ENCODE peak calls at places on chromosomes 5 and 9, in seven cellular contexts. U is uterus; X is stomach; N is adrenal gland; D is astrocyte; G is NT2/D1; E is naive thymus-derived CD4-positive, alpha-beta T cell. S is an unnamed sample. For H3K4me1, the result is how much of the 10 kb centered on the place peaks cover.

GRCh38 chr5:98663521-98663920 is 109.9 kb upstream of the RGMB start:
- DNase-seq in U (no peak), X (no peak), N (no peak), D (no peak), G (no peak), E (no peak), S (no peak)

GRCh38 chr5:97088774-97089148 is 53.6 kb downstream of the LIX1 start:
- DNase-seq in U (no peak), X (no peak), N (no peak), D (no peak), G (no peak), E (no peak), S (no peak)

GRCh38 chr9:112050544-112051475 is 124.3 kb downstream of the SUSD1 start:
- DNase-seq in U (peak), X (peak), N (no peak), D (peak), G (no peak), E (no peak), S (peak)

GRCh38 chr9:137825324-137825991 is 52.1 kb upstream of the CACNA1B start:
- DNase-seq in U (no peak), X (no peak), N (no peak), D (no peak), G (no peak), E (no peak), S (no peak)

GRCh38 chr5:54254482-54255198 is 55.7 kb downstream of the ARL15 start:
- DNase-seq in U (no peak), X (no peak), N (peak), D (no peak), G (no peak), E (no peak), S (no peak)

GRCh38 chr5:159802661-159803060 is 113.6 kb upstream of the ADRA1B start:
- DNase-seq in U (no peak), X (no peak), N (no peak), D (no peak), G (no peak), E (no peak), S (no peak)

GRCh38 chr9:110156416-110156815 is 51.5 kb downstream of the C9orf152 start:
- DNase-seq in U (no peak), X (no peak), N (no peak), D (no peak), G (no peak), E (no peak), S (no peak)

GRCh38 chr5:21688655-21689054 is 1164.5 kb downstream of the CDH12 start:
- DNase-seq in U (no peak), X (no peak), N (no peak), D (peak), G (no peak), E (no peak), S (no peak)

GRCh38 chr9:114621561-114621960 is 10.5 kb downstream of the TMEM268 start:
- DNase-seq in U (no peak), X (no peak), N (no peak), D (no peak), G (no peak), E (no peak), S (no peak)

GRCh38 chr9:90013778-90014177 is 409.0 kb downstream of the GADD45G start:
- DNase-seq in U (no peak), X (no peak), N (no peak), D (no peak), G (no peak), E (no peak), S (no peak)

GRCh38 chr9:976258-976804 is at the start of gene DMRT3:
- DNase-seq in U (no peak), X (no peak), N (no peak), D (no peak), G (peak), E (no peak), S (no peak)

GRCh38 chr9:133728856-133729645 is 9.1 kb downstream of the SARDH start:
- DNase-seq in U (no peak), X (peak), N (peak), D (no peak), G (no peak), E (no peak), S (no peak)

GRCh38 chr5:170542691-170543275 is 39.0 kb downstream of the KCNIP1 start:
- DNase-seq in U (no peak), X (no peak), N (no peak), D (no peak), G (no peak), E (no peak), S (peak)

GRCh38 chr5:172618574-172619365 is 22.3 kb upstream of the NEURL1B start:
- DNase-seq in U (peak), X (no peak), N (no peak), D (no peak), G (no peak), E (no peak), S (no peak)

GRCh38 chr5:100424787-100425186 is 110.4 kb upstream of the FAM174A start:
- DNase-seq in U (no peak), X (no peak), N (no peak), D (no peak), G (no peak), E (no peak), S (peak)

GRCh38 chr5:91027316-91027937 is 355.7 kb downstream of the ARRDC3 start:
- DNase-seq in U (no peak), X (no peak), N (no peak), D (no peak), G (no peak), E (no peak), S (no peak)

GRCh38 chr9:95077766-95078382 is 239.6 kb downstream of the FANCC start:
- DNase-seq in U (no peak), X (peak), N (no peak), D (no peak), G (no peak), E (no peak), S (no peak)

GRCh38 chr9:95078934-95079333 is 238.6 kb downstream of the FANCC start:
- DNase-seq in U (no peak), X (peak), N (no peak), D (no peak), G (peak), E (no peak), S (no peak)

GRCh38 chr9:95078516-95078915 is 239.0 kb downstream of the FANCC start:
- DNase-seq in U (no peak), X (no peak), N (no peak), D (no peak), G (no peak), E (no peak), S (no peak)

GRCh38 chr9:95080961-95081658 is 236.4 kb downstream of the FANCC start:
- DNase-seq in U (no peak), X (peak), N (no peak), D (no peak), G (no peak), E (no peak), S (no peak)

GRCh38 chr9:95079461-95079860 is 238.0 kb downstream of the FANCC start:
- DNase-seq in U (no peak), X (peak), N (no peak), D (no peak), G (no peak), E (no peak), S (no peak)
- H3K4me1 ChIP-seq in U (under half), X (half or more), N (under half), D (under half), G (under half), E (under half), S (under half)

GRCh38 chr5:167951121-167951520 is 340.3 kb upstream of the WWC1 start:
- DNase-seq in U (no peak), X (no peak), N (no peak), D (no peak), G (no peak), E (no peak), S (no peak)
- H3K4me3 ChIP-seq in U (no peak), X (no peak), N (no peak), D (no peak), G (no peak), E (no peak), S (no peak)

DNA sequence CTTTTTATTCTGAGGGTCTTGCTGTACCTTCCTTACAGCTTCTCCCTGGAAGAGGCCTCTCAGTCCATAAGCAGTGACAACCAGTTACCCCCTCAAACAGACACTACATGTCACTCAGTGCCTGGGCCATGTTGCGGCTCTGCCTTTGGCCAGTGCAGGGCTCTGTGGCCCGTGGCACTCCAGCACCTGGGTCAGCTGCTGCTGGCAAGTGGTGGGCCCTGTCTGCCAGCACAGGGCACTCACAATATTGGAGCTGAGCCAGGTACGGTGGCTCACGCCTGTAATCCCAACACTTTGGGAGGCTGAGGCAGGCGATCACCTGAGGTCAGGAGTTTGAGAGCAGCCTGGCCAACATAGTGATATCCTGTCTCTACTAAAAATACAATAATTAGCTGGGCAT is 24.2 kb downstream of the DAP start:
- DNase-seq in U (no peak), X (no peak), N (no peak), D (no peak), G (no peak), E (no peak), S (no peak)
- H3K4me1 ChIP-seq in U (under half), X (half or more), N (under half), D (under half), G (under half), E (under half), S (under half)

DNA sequence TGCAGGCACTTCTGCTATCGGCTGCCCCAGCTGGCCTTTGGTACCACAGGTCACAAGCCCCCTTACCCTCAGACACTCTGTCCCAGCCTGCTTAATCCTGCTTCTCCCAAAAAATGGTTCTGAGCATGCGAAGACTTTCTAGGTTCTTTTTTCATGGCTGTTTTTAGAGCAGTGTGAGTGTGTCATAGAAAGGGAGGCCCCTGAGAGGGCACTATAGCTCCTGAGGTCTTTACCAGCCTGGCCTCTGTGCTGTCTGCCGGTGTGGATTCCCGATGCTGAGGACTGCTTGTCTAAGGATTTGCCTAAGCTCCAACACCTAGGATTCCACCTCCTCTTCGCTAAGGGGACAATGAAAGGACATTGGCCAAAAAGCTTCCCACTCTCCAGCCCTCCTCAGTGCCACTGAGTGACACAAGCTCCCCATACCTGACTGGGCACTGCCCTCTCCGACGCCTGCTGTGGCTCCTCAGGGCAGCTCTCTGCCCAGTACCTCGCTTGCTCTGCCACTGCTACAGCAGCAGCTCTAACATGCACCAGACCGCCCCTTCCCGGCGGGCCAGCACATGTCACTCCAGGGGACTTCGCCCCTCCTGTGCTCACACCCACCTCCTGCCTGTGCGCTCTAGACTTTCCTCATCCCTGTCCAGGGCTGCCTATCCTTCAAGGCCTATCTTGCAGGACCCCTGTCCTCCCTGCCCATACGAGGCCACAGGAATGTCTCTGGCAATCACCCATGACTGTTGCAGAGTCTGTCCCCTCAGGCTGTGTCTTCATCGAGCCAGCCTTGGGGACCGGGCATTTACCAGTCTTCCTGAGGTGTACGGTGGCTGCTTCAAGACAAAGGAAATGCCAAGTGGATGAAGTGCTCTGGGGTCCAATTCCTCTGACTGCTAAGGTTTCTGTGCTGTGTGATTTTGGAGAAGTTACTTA is 21.0 kb downstream of the MACROH2A1 start:
- DNase-seq in U (no peak), X (no peak), N (no peak), D (no peak), G (no peak), E (no peak), S (no peak)
- H3K4me3 ChIP-seq in U (no peak), X (no peak), N (no peak), D (no peak), G (no peak), E (no peak), S (no peak)

GRCh38 chr9:132670816-132671371 is 630 bp downstream of the GTF3C4 start:
- DNase-seq in U (peak), X (no peak), N (peak), D (no peak), G (no peak), E (peak), S (peak)
- H3K4me1 ChIP-seq in U (under half), X (half or more), N (under half), D (under half), G (under half), E (under half), S (under half)

GRCh38 chr5:169416583-169417196 is 115.8 kb upstream of the SLIT3 start:
- DNase-seq in U (peak), X (no peak), N (no peak), D (peak), G (no peak), E (no peak), S (peak)
- H3K4me3 ChIP-seq in U (no peak), X (no peak), N (no peak), D (no peak), G (no peak), E (no peak), S (no peak)

GRCh38 chr9:104906441-104907277 is 21.3 kb downstream of the ABCA1 start:
- DNase-seq in U (peak), X (no peak), N (peak), D (peak), G (no peak), E (no peak), S (no peak)
- H3K4me1 ChIP-seq in U (under half), X (half or more), N (half or more), D (half or more), G (under half), E (under half), S (under half)

DNA sequence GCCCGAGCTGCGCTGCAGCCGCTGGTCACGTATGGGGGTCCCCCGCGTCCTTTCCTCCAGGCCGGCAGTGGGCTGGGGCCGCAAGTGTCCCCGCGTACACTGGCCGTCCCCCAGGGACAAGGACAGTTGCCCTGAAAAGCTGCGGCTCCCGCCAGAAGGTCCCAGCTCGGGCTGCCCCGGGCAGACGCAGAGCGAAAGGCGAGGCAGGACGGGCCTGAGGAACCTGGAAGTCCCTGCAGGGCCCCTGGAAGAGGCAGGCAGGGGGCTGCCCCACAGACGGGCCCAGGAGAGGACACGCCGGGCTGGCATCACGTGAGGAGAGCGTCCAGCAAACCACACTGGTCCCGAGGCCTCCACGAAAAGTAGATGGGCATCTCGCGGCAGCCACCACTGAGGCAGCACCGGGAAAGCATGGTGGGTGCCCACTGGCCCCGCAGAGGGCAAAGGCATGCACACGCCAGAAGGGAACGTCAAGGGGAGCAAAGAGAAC is 3.2 kb upstream of the NKD2 start:
- DNase-seq in U (no peak), X (peak), N (peak), D (no peak), G (no peak), E (no peak), S (no peak)
- H3K4me3 ChIP-seq in U (peak), X (peak), N (no peak), D (no peak), G (peak), E (peak), S (no peak)

DNA sequence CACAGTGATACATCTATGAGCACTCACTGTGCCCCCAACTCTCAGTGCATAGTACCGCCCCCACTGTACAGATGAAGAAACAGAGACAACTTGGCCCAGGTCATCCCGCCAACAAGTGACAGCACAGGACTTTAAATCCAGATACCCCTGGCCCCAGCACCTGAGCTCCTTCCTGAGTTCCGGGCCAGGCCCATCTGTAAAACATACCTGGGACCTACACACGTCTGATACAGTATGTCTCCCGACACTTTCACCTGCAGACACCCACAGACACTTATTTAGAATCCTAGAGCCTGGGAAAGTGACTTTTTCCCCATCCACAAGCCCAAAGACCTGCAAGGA is 60.8 kb upstream of the SLC25A51 start:
- DNase-seq in U (no peak), X (no peak), N (no peak), D (no peak), G (no peak), E (no peak), S (no peak)
- H3K4me1 ChIP-seq in U (under half), X (half or more), N (under half), D (half or more), G (under half), E (under half), S (under half)